ENCODE peak calls at places on chromosomes 2 and 18, in ten cellular contexts. U, Z, D, F, J, L, A, H, M and K are unnamed samples.

GRCh38 chr2:8677646-8678592 is 3.9 kb upstream of the ID2 start:
- DNase-seq in U (no peak), Z (peak), D (peak), F (peak), J (peak), L (peak), A (peak), H (peak), M (peak), K (peak)

GRCh38 chr2:182616471-182617393 is 99.3 kb upstream of the DNAJC10 start:
- DNase-seq in U (no peak), Z (no peak), D (no peak), F (no peak), J (peak), L (peak), A (no peak), H (peak), M (no peak), K (no peak)

GRCh38 chr2:37934591-37935513 is 9.8 kb downstream of the RMDN2 start:
- DNase-seq in U (no peak), Z (peak), D (no peak), F (no peak), J (no peak), L (no peak), A (peak), H (no peak), M (no peak), K (peak)

GRCh38 chr2:181959508-181959907 is 26.1 kb upstream of the PPP1R1C start:
- DNase-seq in U (no peak), Z (no peak), D (no peak), F (no peak), J (no peak), L (peak), A (no peak), H (no peak), M (no peak), K (no peak)

GRCh38 chr2:172376505-172377125 is 50.8 kb upstream of the ITGA6 start:
- DNase-seq in U (no peak), Z (no peak), D (no peak), F (no peak), J (no peak), L (no peak), A (no peak), H (no peak), M (no peak), K (no peak)

GRCh38 chr2:162025121-162025911 is 48.7 kb downstream of the DPP4 start:
- DNase-seq in U (no peak), Z (no peak), D (no peak), F (no peak), J (no peak), L (peak), A (no peak), H (peak), M (no peak), K (no peak)

GRCh38 chr2:214135966-214136365 is 274.9 kb upstream of the VWC2L start:
- DNase-seq in U (no peak), Z (no peak), D (no peak), F (no peak), J (no peak), L (peak), A (no peak), H (peak), M (no peak), K (no peak)

GRCh38 chr2:172968061-172968469 is 107.6 kb upstream of the MAP3K20 start:
- DNase-seq in U (no peak), Z (no peak), D (no peak), F (no peak), J (peak), L (peak), A (no peak), H (peak), M (no peak), K (no peak)

GRCh38 chr2:9199716-9200633 is 6.6 kb upstream of the ASAP2 start:
- DNase-seq in U (no peak), Z (no peak), D (no peak), F (no peak), J (no peak), L (peak), A (no peak), H (peak), M (no peak), K (no peak)

GRCh38 chr2:72968286-72968685 is 51.0 kb downstream of the EMX1 start:
- DNase-seq in U (no peak), Z (no peak), D (no peak), F (no peak), J (no peak), L (no peak), A (no peak), H (no peak), M (no peak), K (no peak)

GRCh38 chr18:3594760-3595241 is 144.8 kb downstream of the TGIF1 start:
- DNase-seq in U (no peak), Z (no peak), D (no peak), F (no peak), J (peak), L (peak), A (no peak), H (peak), M (peak), K (no peak)

GRCh38 chr18:3597159-3597977 is 147.4 kb downstream of the TGIF1 start:
- DNase-seq in U (no peak), Z (no peak), D (no peak), F (no peak), J (no peak), L (no peak), A (no peak), H (no peak), M (no peak), K (no peak)

GRCh38 chr18:3593904-3594759 is 144.2 kb downstream of the TGIF1 start:
- DNase-seq in U (peak), Z (peak), D (peak), F (peak), J (peak), L (peak), A (peak), H (peak), M (peak), K (peak)

GRCh38 chr18:3595282-3596273 is 145.6 kb downstream of the TGIF1 start:
- DNase-seq in U (no peak), Z (peak), D (peak), F (no peak), J (peak), L (peak), A (peak), H (peak), M (peak), K (peak)

GRCh38 chr18:3596324-3597158 is 146.6 kb downstream of the TGIF1 start:
- DNase-seq in U (no peak), Z (peak), D (peak), F (peak), J (peak), L (peak), A (peak), H (peak), M (peak), K (peak)
- TF ChIP-seq CTCF in U (no peak), Z (peak), D (no peak), F (no peak), J (peak), L (peak), A (peak), H (peak), M (peak), K (peak)

DNA sequence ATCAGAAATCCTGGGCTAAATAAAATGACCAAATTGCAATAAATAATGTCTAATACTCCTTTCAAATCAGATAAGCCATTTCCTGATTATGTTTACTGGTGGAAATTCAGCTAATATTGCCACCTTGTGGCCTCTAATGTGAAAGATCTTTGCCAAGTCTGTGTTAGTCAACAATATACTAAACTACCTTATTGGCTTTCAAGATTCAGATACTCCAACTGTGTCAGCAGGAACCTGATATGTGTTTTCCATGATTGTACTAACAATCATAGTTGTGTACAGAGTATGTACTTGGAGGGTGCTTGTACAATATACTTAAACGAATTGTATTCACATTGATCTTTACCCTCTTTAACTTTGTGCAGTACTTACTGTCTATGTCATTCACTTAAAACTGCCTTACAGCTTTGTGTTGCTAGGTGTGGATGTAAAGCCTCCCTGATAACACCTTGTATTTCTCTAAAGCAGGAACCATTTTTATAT is 75.4 kb upstream of the C2orf15 start:
- DNase-seq in U (no peak), Z (peak), D (no peak), F (peak), J (peak), L (peak), A (peak), H (peak), M (peak), K (peak)
- TF ChIP-seq CTCF in U (peak), Z (peak), D (no peak), F (peak), J (peak), L (peak), A (peak), H (peak), M (peak), K (peak)

DNA sequence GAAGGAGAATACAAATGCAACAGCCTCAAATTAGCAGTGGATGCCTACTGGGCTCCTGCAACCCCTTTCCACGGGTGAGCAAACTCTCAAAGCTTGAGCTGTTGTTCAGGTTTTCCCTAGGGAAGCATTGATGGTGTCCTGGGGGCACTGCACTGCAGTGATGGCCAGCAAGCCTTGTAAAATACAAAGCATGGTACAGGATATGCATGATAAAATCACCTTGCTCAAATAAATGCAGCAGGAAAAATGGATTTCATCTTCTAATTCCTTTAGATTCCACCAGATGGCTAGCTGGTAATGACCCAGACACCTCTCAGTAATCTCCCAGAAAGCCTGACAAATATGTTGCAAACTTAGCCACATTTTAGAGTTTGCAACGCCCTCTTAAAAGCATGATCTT is 698.2 kb downstream of the TRIB2 start:
- DNase-seq in U (no peak), Z (no peak), D (no peak), F (no peak), J (no peak), L (no peak), A (no peak), H (no peak), M (no peak), K (no peak)
- TF ChIP-seq CTCF in U (no peak), Z (no peak), D (no peak), F (no peak), J (no peak), L (no peak), A (no peak), H (no peak), M (no peak), K (no peak)

GRCh38 chr2:118459425-118459824 is 371.2 kb downstream of the INSIG2 start:
- DNase-seq in U (no peak), Z (no peak), D (no peak), F (no peak), J (no peak), L (no peak), A (no peak), H (no peak), M (no peak), K (no peak)
- TF ChIP-seq CTCF in U (no peak), Z (no peak), D (no peak), F (no peak), J (peak), L (no peak), A (no peak), H (no peak), M (no peak), K (no peak)

DNA sequence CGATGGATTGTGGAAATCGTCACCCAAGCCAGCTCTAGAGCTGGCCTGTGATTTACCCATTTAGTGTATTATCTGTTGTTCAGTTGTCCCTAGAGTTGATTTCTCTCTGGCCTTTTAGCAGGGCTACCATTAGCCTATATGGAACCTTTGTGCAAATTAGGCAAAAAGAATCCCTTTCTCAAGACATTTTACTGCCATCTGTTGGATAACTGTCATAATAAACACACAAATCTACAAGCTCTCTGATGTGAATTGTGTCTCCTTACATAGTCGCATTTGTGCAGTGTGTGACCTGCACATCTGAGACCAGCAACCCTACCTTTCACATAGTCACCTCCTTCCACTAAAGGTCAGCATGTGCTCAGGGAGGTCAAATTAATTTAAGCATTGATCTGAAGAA is 34.0 kb downstream of the LOXHD1 start:
- DNase-seq in U (no peak), Z (no peak), D (no peak), F (no peak), J (no peak), L (peak), A (no peak), H (peak), M (peak), K (no peak)
- TF ChIP-seq CTCF in U (no peak), Z (peak), D (no peak), F (no peak), J (no peak), L (peak), A (peak), H (peak), M (peak), K (no peak)